ENCODE peak calls at places on chromosomes 16 and 17, in eight cellular contexts. One of them, this sample, is unnamed.
A peak's percentile ranks its signal among the peaks of the same experiment; 100 is the strongest.

GRCh38 chr16:3431779-3432219 is 11.5 kb downstream of the ZNF597 start:
- DNase-seq in upper lobe of right lung: peak; percentile 68
- DNase-seq in AG10803: peak; percentile 62
- DNase-seq in psoas muscle: peak; percentile 68
- DNase-seq in A549: no peak
- DNase-seq in astrocyte of the spinal cord: peak; percentile 23
- DNase-seq in lung: peak; percentile 34
- DNase-seq in K562: peak; percentile 56
- DNase-seq in this sample: peak; percentile 62

GRCh38 chr16:57998484-57998883 is 2.0 kb downstream of the ZNF319 start:
- DNase-seq in upper lobe of right lung: peak; percentile 86
- DNase-seq in AG10803: peak; percentile 49
- DNase-seq in psoas muscle: no peak
- DNase-seq in A549: peak; percentile 34
- DNase-seq in astrocyte of the spinal cord: no peak
- DNase-seq in lung: peak; percentile 75
- DNase-seq in K562: peak; percentile 23
- DNase-seq in this sample: peak; percentile 44

GRCh38 chr16:87832759-87833502 is 36.4 kb downstream of the SLC7A5 start:
- DNase-seq in upper lobe of right lung: no peak
- DNase-seq in AG10803: no peak
- DNase-seq in psoas muscle: no peak
- DNase-seq in A549: peak; percentile 54
- DNase-seq in astrocyte of the spinal cord: no peak
- DNase-seq in lung: no peak
- DNase-seq in K562: no peak
- DNase-seq in this sample: no peak

GRCh38 chr16:22948058-22948602 is 134.2 kb downstream of the HS3ST2 start:
- DNase-seq in upper lobe of right lung: no peak
- DNase-seq in AG10803: no peak
- DNase-seq in psoas muscle: no peak
- DNase-seq in A549: no peak
- DNase-seq in astrocyte of the spinal cord: no peak
- DNase-seq in lung: no peak
- DNase-seq in K562: no peak
- DNase-seq in this sample: no peak

GRCh38 chr16:67247698-67248400 is 568 bp upstream of the FHOD1 start:
- DNase-seq in upper lobe of right lung: no peak
- DNase-seq in AG10803: no peak
- DNase-seq in psoas muscle: no peak
- DNase-seq in A549: no peak
- DNase-seq in astrocyte of the spinal cord: no peak
- DNase-seq in lung: no peak
- DNase-seq in K562: no peak
- DNase-seq in this sample: no peak

GRCh38 chr17:21096874-21097273 is 29.9 kb upstream of the DHRS7B start:
- DNase-seq in upper lobe of right lung: no peak
- DNase-seq in AG10803: no peak
- DNase-seq in psoas muscle: no peak
- DNase-seq in A549: no peak
- DNase-seq in astrocyte of the spinal cord: no peak
- DNase-seq in lung: no peak
- DNase-seq in K562: no peak
- DNase-seq in this sample: no peak

GRCh38 chr16:3909791-3910583 is 29.5 kb upstream of the CREBBP start:
- DNase-seq in upper lobe of right lung: peak; percentile 51
- DNase-seq in AG10803: no peak
- DNase-seq in psoas muscle: no peak
- DNase-seq in A549: no peak
- DNase-seq in astrocyte of the spinal cord: no peak
- DNase-seq in lung: no peak
- DNase-seq in K562: no peak
- DNase-seq in this sample: no peak

GRCh38 chr17:14471052-14471451 is 170.2 kb downstream of the HS3ST3B1 start:
- DNase-seq in upper lobe of right lung: no peak
- DNase-seq in AG10803: peak; percentile 91
- DNase-seq in psoas muscle: no peak
- DNase-seq in A549: peak; percentile 89
- DNase-seq in astrocyte of the spinal cord: peak; percentile 83
- DNase-seq in lung: no peak
- DNase-seq in K562: no peak
- DNase-seq in this sample: peak; percentile 93

GRCh38 chr16:61862756-61863155 is 173.5 kb downstream of the CDH8 start:
- DNase-seq in upper lobe of right lung: no peak
- DNase-seq in AG10803: no peak
- DNase-seq in psoas muscle: no peak
- DNase-seq in A549: no peak
- DNase-seq in astrocyte of the spinal cord: no peak
- DNase-seq in lung: no peak
- DNase-seq in K562: no peak
- DNase-seq in this sample: no peak

GRCh38 chr16:27273670-27274522 is 5.3 kb upstream of the NSMCE1 start:
- DNase-seq in upper lobe of right lung: no peak
- DNase-seq in AG10803: no peak
- DNase-seq in psoas muscle: no peak
- DNase-seq in A549: peak; percentile 87
- DNase-seq in astrocyte of the spinal cord: peak; percentile 92
- DNase-seq in lung: no peak
- DNase-seq in K562: no peak
- DNase-seq in this sample: no peak

GRCh38 chr16:73713817-73714495 is 582.7 kb upstream of the PSMD7 start:
- DNase-seq in upper lobe of right lung: no peak
- DNase-seq in AG10803: peak; percentile 1
- DNase-seq in psoas muscle: peak; percentile 18
- DNase-seq in A549: peak; percentile 29
- DNase-seq in astrocyte of the spinal cord: peak; percentile 3
- DNase-seq in lung: no peak
- DNase-seq in K562: peak; percentile 30
- DNase-seq in this sample: peak; percentile 23

GRCh38 chr16:11057696-11058345 is 113.5 kb downstream of the CLEC16A start:
- DNase-seq in upper lobe of right lung: peak; percentile 21
- DNase-seq in AG10803: no peak
- DNase-seq in psoas muscle: no peak
- DNase-seq in A549: no peak
- DNase-seq in astrocyte of the spinal cord: no peak
- DNase-seq in lung: no peak
- DNase-seq in K562: no peak
- DNase-seq in this sample: no peak

GRCh38 chr17:73870035-73870434 is 225.8 kb upstream of the SDK2 start:
- DNase-seq in upper lobe of right lung: no peak
- DNase-seq in AG10803: no peak
- DNase-seq in psoas muscle: no peak
- DNase-seq in A549: no peak
- DNase-seq in astrocyte of the spinal cord: no peak
- DNase-seq in lung: no peak
- DNase-seq in K562: no peak
- DNase-seq in this sample: no peak

DNA sequence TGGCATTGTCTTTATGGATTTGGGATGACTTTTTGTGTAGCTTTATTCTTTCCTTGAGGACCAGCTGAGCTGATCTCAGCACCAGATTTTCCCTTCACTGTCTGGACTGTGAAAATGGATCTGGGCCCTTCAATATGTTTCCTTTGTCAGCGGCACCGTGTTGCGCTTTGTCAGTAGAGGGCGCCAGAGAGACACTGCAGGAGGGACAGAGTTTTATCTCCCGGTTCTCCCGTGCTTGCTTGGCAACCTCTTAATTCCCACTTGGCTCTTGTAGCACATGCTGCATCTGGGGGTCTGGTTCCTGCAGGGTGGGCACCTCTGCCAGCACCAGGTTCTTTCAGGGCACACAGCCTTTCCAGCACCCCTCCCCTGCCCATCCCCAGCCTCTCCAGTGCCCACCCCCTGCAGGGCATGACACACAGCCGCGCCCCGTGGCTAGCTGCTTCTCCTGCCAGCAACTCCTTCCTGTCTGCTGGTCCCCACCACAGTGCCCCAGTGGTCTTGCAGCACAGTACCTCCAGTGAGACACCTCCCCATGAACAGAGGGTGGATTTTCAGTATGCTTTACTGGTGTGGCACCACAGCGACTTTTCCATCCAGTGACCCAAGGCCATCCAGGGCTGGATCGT is 19.6 kb downstream of the OR1D5 start:
- DNase-seq in upper lobe of right lung: peak; percentile 52
- DNase-seq in AG10803: no peak
- DNase-seq in psoas muscle: no peak
- DNase-seq in A549: peak; percentile 50
- DNase-seq in astrocyte of the spinal cord: no peak
- DNase-seq in lung: no peak
- DNase-seq in K562: peak; percentile 16
- DNase-seq in this sample: no peak
- TF ChIP-seq CTCF in upper lobe of right lung: peak; percentile 6
- TF ChIP-seq CTCF in AG10803: no peak
- TF ChIP-seq CTCF in psoas muscle: no peak
- TF ChIP-seq CTCF in A549: no peak
- TF ChIP-seq CTCF in astrocyte of the spinal cord: no peak
- TF ChIP-seq CTCF in lung: no peak
- TF ChIP-seq CTCF in K562: peak; percentile 45
- TF ChIP-seq CTCF in this sample: peak; percentile 20

GRCh38 chr17:39194089-39194984 is 3.1 kb downstream of the CACNB1 start:
- DNase-seq in upper lobe of right lung: peak; percentile 79
- DNase-seq in AG10803: peak; percentile 68
- DNase-seq in psoas muscle: peak; percentile 91
- DNase-seq in A549: peak; percentile 73
- DNase-seq in astrocyte of the spinal cord: peak; percentile 58
- DNase-seq in lung: peak; percentile 44
- DNase-seq in K562: peak; percentile 91
- DNase-seq in this sample: peak; percentile 73
- H3K4me3 ChIP-seq in upper lobe of right lung: peak overlapping the region; percentile 85
- H3K4me3 ChIP-seq in AG10803: peak overlapping the region; percentile 81
- H3K4me3 ChIP-seq in psoas muscle: peak overlapping the region; percentile 90
- H3K4me3 ChIP-seq in A549: no peak overlapping the region
- H3K4me3 ChIP-seq in astrocyte of the spinal cord: no peak overlapping the region
- H3K4me3 ChIP-seq in lung: no peak overlapping the region
- H3K4me3 ChIP-seq in K562: no peak overlapping the region
- H3K4me3 ChIP-seq in this sample: no peak overlapping the region

GRCh38 chr16:53863861-53864260 is 159.9 kb downstream of the FTO start:
- DNase-seq in upper lobe of right lung: no peak
- DNase-seq in AG10803: no peak
- DNase-seq in psoas muscle: no peak
- DNase-seq in A549: no peak
- DNase-seq in astrocyte of the spinal cord: no peak
- DNase-seq in lung: no peak
- DNase-seq in K562: no peak
- DNase-seq in this sample: no peak
- TF ChIP-seq CTCF in upper lobe of right lung: no peak
- TF ChIP-seq CTCF in AG10803: no peak
- TF ChIP-seq CTCF in psoas muscle: no peak
- TF ChIP-seq CTCF in A549: no peak
- TF ChIP-seq CTCF in astrocyte of the spinal cord: no peak
- TF ChIP-seq CTCF in lung: no peak
- TF ChIP-seq CTCF in K562: no peak
- TF ChIP-seq CTCF in this sample: no peak

GRCh38 chr17:63675607-63676539 is 24.1 kb downstream of the LIMD2 start:
- DNase-seq in upper lobe of right lung: peak; percentile 83
- DNase-seq in AG10803: peak; percentile 82
- DNase-seq in psoas muscle: peak; percentile 66
- DNase-seq in A549: peak; percentile 40
- DNase-seq in astrocyte of the spinal cord: peak; percentile 90
- DNase-seq in lung: peak; percentile 89
- DNase-seq in K562: peak; percentile 64
- DNase-seq in this sample: peak; percentile 88
- H3K4me3 ChIP-seq in upper lobe of right lung: no peak overlapping the region
- H3K4me3 ChIP-seq in AG10803: no peak overlapping the region
- H3K4me3 ChIP-seq in psoas muscle: peak overlapping the region; percentile 22
- H3K4me3 ChIP-seq in A549: no peak overlapping the region
- H3K4me3 ChIP-seq in astrocyte of the spinal cord: no peak overlapping the region
- H3K4me3 ChIP-seq in lung: no peak overlapping the region
- H3K4me3 ChIP-seq in K562: peak overlapping the region; percentile 3
- H3K4me3 ChIP-seq in this sample: no peak overlapping the region

GRCh38 chr16:20348365-20349185 is 3.9 kb downstream of the UMOD start:
- DNase-seq in upper lobe of right lung: no peak
- DNase-seq in AG10803: no peak
- DNase-seq in psoas muscle: no peak
- DNase-seq in A549: no peak
- DNase-seq in astrocyte of the spinal cord: no peak
- DNase-seq in lung: no peak
- DNase-seq in K562: no peak
- DNase-seq in this sample: no peak

GRCh38 chr16:20353379-20353778 is 864 bp upstream of the UMOD start:
- DNase-seq in upper lobe of right lung: no peak
- DNase-seq in AG10803: no peak
- DNase-seq in psoas muscle: no peak
- DNase-seq in A549: no peak
- DNase-seq in astrocyte of the spinal cord: no peak
- DNase-seq in lung: no peak
- DNase-seq in K562: no peak
- DNase-seq in this sample: no peak

GRCh38 chr16:20352615-20353014 is at the start of gene UMOD:
- DNase-seq in upper lobe of right lung: no peak
- DNase-seq in AG10803: no peak
- DNase-seq in psoas muscle: no peak
- DNase-seq in A549: no peak
- DNase-seq in astrocyte of the spinal cord: no peak
- DNase-seq in lung: no peak
- DNase-seq in K562: no peak
- DNase-seq in this sample: no peak

GRCh38 chr16:20347666-20348364 is 4.7 kb downstream of the UMOD start:
- DNase-seq in upper lobe of right lung: no peak
- DNase-seq in AG10803: no peak
- DNase-seq in psoas muscle: no peak
- DNase-seq in A549: no peak
- DNase-seq in astrocyte of the spinal cord: no peak
- DNase-seq in lung: no peak
- DNase-seq in K562: peak; percentile 17
- DNase-seq in this sample: no peak

GRCh38 chr16:20349615-20350014 is 2.9 kb downstream of the UMOD start:
- DNase-seq in upper lobe of right lung: no peak
- DNase-seq in AG10803: no peak
- DNase-seq in psoas muscle: no peak
- DNase-seq in A549: no peak
- DNase-seq in astrocyte of the spinal cord: no peak
- DNase-seq in lung: no peak
- DNase-seq in K562: peak; percentile 28
- DNase-seq in this sample: no peak
- TF ChIP-seq CTCF in upper lobe of right lung: no peak
- TF ChIP-seq CTCF in AG10803: no peak
- TF ChIP-seq CTCF in psoas muscle: no peak
- TF ChIP-seq CTCF in A549: no peak
- TF ChIP-seq CTCF in astrocyte of the spinal cord: no peak
- TF ChIP-seq CTCF in lung: no peak
- TF ChIP-seq CTCF in K562: peak; percentile 45
- TF ChIP-seq CTCF in this sample: no peak

This sample was measured in fibroblast of villous mesenchyme.